ENCODE peak calls at places on chromosomes 12 and 14, in five cellular contexts. One of them, this sample, is unnamed.

GRCh38 chr14:59215353-59215752 is 26.9 kb downstream of the DAAM1 start:
- DNase-seq in HL-60: no peak
- DNase-seq in GM12865: no peak
- DNase-seq in HFFc6: no peak
- DNase-seq in spleen: no peak
- DNase-seq in this sample: no peak

GRCh38 chr12:17352164-17352563 is 737.8 kb downstream of the RERGL start:
- DNase-seq in HL-60: no peak
- DNase-seq in GM12865: no peak
- DNase-seq in HFFc6: no peak
- DNase-seq in spleen: no peak
- DNase-seq in this sample: no peak

GRCh38 chr12:88957358-88957757 is 377.1 kb upstream of the KITLG start:
- DNase-seq in HL-60: no peak
- DNase-seq in GM12865: no peak
- DNase-seq in HFFc6: peak
- DNase-seq in spleen: no peak
- DNase-seq in this sample: no peak

GRCh38 chr14:55556929-55557623 is 22.9 kb upstream of the KTN1 start:
- DNase-seq in HL-60: no peak
- DNase-seq in GM12865: no peak
- DNase-seq in HFFc6: peak
- DNase-seq in spleen: no peak
- DNase-seq in this sample: no peak

GRCh38 chr12:26918321-26919215 is 19.2 kb downstream of the INTS13 start:
- DNase-seq in HL-60: no peak
- DNase-seq in GM12865: no peak
- DNase-seq in HFFc6: peak
- DNase-seq in spleen: no peak
- DNase-seq in this sample: no peak

GRCh38 chr12:16573652-16574077 is 32.3 kb downstream of the LMO3 start:
- DNase-seq in HL-60: peak
- DNase-seq in GM12865: no peak
- DNase-seq in HFFc6: no peak
- DNase-seq in spleen: no peak
- DNase-seq in this sample: no peak

GRCh38 chr12:123237646-123238329 is 4.6 kb downstream of the MTRFR start:
- DNase-seq in HL-60: peak
- DNase-seq in GM12865: peak
- DNase-seq in HFFc6: peak
- DNase-seq in spleen: peak
- DNase-seq in this sample: peak

GRCh38 chr14:51867753-51868152 is 7.3 kb downstream of the GNG2 start:
- DNase-seq in HL-60: no peak
- DNase-seq in GM12865: no peak
- DNase-seq in HFFc6: no peak
- DNase-seq in spleen: no peak
- DNase-seq in this sample: no peak

GRCh38 chr12:6996040-6996441 is 22.2 kb downstream of the LPCAT3 start:
- DNase-seq in HL-60: peak
- DNase-seq in GM12865: no peak
- DNase-seq in HFFc6: peak
- DNase-seq in spleen: no peak
- DNase-seq in this sample: no peak

GRCh38 chr14:58298477-58298879 is at the start of gene ARID4A:
- DNase-seq in HL-60: no peak
- DNase-seq in GM12865: no peak
- DNase-seq in HFFc6: no peak
- DNase-seq in spleen: peak
- DNase-seq in this sample: no peak

GRCh38 chr12:32344047-32344446 is 55.3 kb upstream of the FGD4 start:
- DNase-seq in HL-60: no peak
- DNase-seq in GM12865: no peak
- DNase-seq in HFFc6: no peak
- DNase-seq in spleen: no peak
- DNase-seq in this sample: no peak

GRCh38 chr14:91113829-91114078 is at the start of gene DGLUCY:
- DNase-seq in HL-60: peak
- DNase-seq in GM12865: peak
- DNase-seq in HFFc6: peak
- DNase-seq in spleen: peak
- DNase-seq in this sample: peak

GRCh38 chr12:64004639-64005038 is 160.1 kb downstream of the SRGAP1 start:
- DNase-seq in HL-60: no peak
- DNase-seq in GM12865: no peak
- DNase-seq in HFFc6: peak
- DNase-seq in spleen: no peak
- DNase-seq in this sample: no peak

GRCh38 chr12:31860401-31860800 is 98.8 kb upstream of the RESF1 start:
- DNase-seq in HL-60: no peak
- DNase-seq in GM12865: no peak
- DNase-seq in HFFc6: no peak
- DNase-seq in spleen: no peak
- DNase-seq in this sample: no peak

GRCh38 chr14:52315355-52315718 is 1.2 kb downstream of the PTGER2 start:
- DNase-seq in HL-60: peak
- DNase-seq in GM12865: no peak
- DNase-seq in HFFc6: no peak
- DNase-seq in spleen: no peak
- DNase-seq in this sample: peak

GRCh38 chr12:85603556-85603955 is 232.7 kb downstream of the RASSF9 start:
- DNase-seq in HL-60: no peak
- DNase-seq in GM12865: no peak
- DNase-seq in HFFc6: no peak
- DNase-seq in spleen: no peak
- DNase-seq in this sample: no peak

GRCh38 chr12:47276253-47277070 is 196.7 kb upstream of the AMIGO2 start:
- DNase-seq in HL-60: peak
- DNase-seq in GM12865: peak
- DNase-seq in HFFc6: no peak
- DNase-seq in spleen: peak
- DNase-seq in this sample: peak

GRCh38 chr12:88753074-88753473 is 172.8 kb upstream of the KITLG start:
- DNase-seq in HL-60: no peak
- DNase-seq in GM12865: no peak
- DNase-seq in HFFc6: no peak
- DNase-seq in spleen: no peak
- DNase-seq in this sample: no peak

GRCh38 chr14:64955297-64955696 is 12.8 kb upstream of the GPX2 start:
- DNase-seq in HL-60: no peak
- DNase-seq in GM12865: no peak
- DNase-seq in HFFc6: no peak
- DNase-seq in spleen: no peak
- DNase-seq in this sample: no peak

GRCh38 chr14:54108481-54109471 is 152.2 kb upstream of the BMP4 start:
- DNase-seq in HL-60: no peak
- DNase-seq in GM12865: peak
- DNase-seq in HFFc6: peak
- DNase-seq in spleen: no peak
- DNase-seq in this sample: no peak

GRCh38 chr12:46983959-46984833 is 95.2 kb upstream of the PCED1B start:
- DNase-seq in HL-60: peak
- DNase-seq in GM12865: peak
- DNase-seq in HFFc6: peak
- DNase-seq in spleen: no peak
- DNase-seq in this sample: peak

GRCh38 chr14:36690301-36691020 is 28.8 kb downstream of the PAX9 start:
- DNase-seq in HL-60: no peak
- DNase-seq in GM12865: no peak
- DNase-seq in HFFc6: peak
- DNase-seq in spleen: no peak
- DNase-seq in this sample: no peak

GRCh38 chr14:91872011-91872476 is 4.7 kb upstream of the TC2N start:
- DNase-seq in HL-60: peak
- DNase-seq in GM12865: peak
- DNase-seq in HFFc6: no peak
- DNase-seq in spleen: no peak
- DNase-seq in this sample: peak

GRCh38 chr14:99001241-99001640 is 270.8 kb downstream of the BCL11B start:
- DNase-seq in HL-60: no peak
- DNase-seq in GM12865: no peak
- DNase-seq in HFFc6: no peak
- DNase-seq in spleen: no peak
- DNase-seq in this sample: no peak

GRCh38 chr14:50342211-50343080 is 30.3 kb downstream of the DMAC2L start:
- DNase-seq in HL-60: no peak
- DNase-seq in GM12865: peak
- DNase-seq in HFFc6: peak
- DNase-seq in spleen: peak
- DNase-seq in this sample: peak

GRCh38 chr12:24226745-24227350 is 277.4 kb upstream of the SOX5 start:
- DNase-seq in HL-60: no peak
- DNase-seq in GM12865: no peak
- DNase-seq in HFFc6: no peak
- DNase-seq in spleen: no peak
- DNase-seq in this sample: no peak

GRCh38 chr12:59911516-59911915 is 315.7 kb downstream of the SLC16A7 start:
- DNase-seq in HL-60: no peak
- DNase-seq in GM12865: no peak
- DNase-seq in HFFc6: no peak
- DNase-seq in spleen: no peak
- DNase-seq in this sample: no peak

GRCh38 chr12:71371132-71371531 is 68.5 kb upstream of the LGR5 start:
- DNase-seq in HL-60: no peak
- DNase-seq in GM12865: no peak
- DNase-seq in HFFc6: no peak
- DNase-seq in spleen: no peak
- DNase-seq in this sample: no peak

GRCh38 chr12:2606186-2606910 is 188.4 kb upstream of the FKBP4 start:
- DNase-seq in HL-60: no peak
- DNase-seq in GM12865: no peak
- DNase-seq in HFFc6: no peak
- DNase-seq in spleen: no peak
- DNase-seq in this sample: no peak

GRCh38 chr12:70590549-70591226 is 46.5 kb downstream of the PTPRB start:
- DNase-seq in HL-60: peak
- DNase-seq in GM12865: no peak
- DNase-seq in HFFc6: no peak
- DNase-seq in spleen: no peak
- DNase-seq in this sample: no peak

GRCh38 chr12:92506460-92506859 is 196.3 kb upstream of the PLEKHG7 start:
- DNase-seq in HL-60: no peak
- DNase-seq in GM12865: no peak
- DNase-seq in HFFc6: no peak
- DNase-seq in spleen: no peak
- DNase-seq in this sample: no peak
- TF ChIP-seq CTCF in HL-60: no peak
- TF ChIP-seq CTCF in GM12865: no peak
- TF ChIP-seq CTCF in HFFc6: no peak
- TF ChIP-seq CTCF in spleen: no peak
- TF ChIP-seq CTCF in this sample: no peak

DNA sequence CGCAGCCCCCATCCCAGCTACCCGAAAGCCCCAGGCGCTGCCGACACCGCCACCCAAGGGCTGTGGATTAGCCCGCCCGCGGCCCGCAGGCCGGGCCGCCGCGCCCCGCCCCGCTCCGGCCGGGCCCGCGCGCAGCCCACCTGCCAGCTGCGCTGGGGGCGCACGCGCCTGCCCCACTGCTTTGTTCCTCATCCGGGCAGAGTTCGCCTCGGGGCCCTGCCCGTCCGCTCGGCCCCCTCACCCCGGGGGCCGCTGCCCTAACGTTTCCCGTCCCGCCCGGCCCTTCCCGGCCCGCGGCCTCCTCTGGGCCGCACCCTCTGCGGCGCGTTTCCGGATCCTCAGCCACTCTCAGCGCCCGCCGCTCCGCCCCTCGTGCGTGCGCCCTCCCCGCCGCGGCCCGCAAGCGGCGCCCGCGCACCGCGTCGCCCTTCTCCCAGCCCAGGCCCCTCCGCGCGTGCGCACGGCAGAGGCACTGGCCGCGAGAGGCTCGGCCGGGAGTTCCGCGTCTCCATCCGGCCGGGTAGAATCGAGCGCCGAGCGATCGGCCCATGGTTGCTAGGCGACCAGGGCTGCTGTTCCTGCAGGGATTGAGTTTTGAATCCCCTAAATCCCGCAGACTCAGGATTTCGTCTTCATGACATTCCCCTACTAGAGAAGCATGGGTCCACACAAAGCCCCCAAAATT is at the start of gene PRDM4:
- DNase-seq in HL-60: peak
- DNase-seq in GM12865: peak
- DNase-seq in HFFc6: peak
- DNase-seq in spleen: peak
- DNase-seq in this sample: peak
- TF ChIP-seq CTCF in HL-60: peak
- TF ChIP-seq CTCF in GM12865: peak
- TF ChIP-seq CTCF in HFFc6: peak
- TF ChIP-seq CTCF in spleen: peak
- TF ChIP-seq CTCF in this sample: peak

GRCh38 chr12:109346920-109347319 is 780 bp upstream of the MYO1H start:
- DNase-seq in HL-60: no peak
- DNase-seq in GM12865: peak
- DNase-seq in HFFc6: no peak
- DNase-seq in spleen: no peak
- DNase-seq in this sample: no peak

GRCh38 chr12:109347579-109347978 is at the start of gene MYO1H:
- DNase-seq in HL-60: no peak
- DNase-seq in GM12865: no peak
- DNase-seq in HFFc6: no peak
- DNase-seq in spleen: no peak
- DNase-seq in this sample: no peak

DNA sequence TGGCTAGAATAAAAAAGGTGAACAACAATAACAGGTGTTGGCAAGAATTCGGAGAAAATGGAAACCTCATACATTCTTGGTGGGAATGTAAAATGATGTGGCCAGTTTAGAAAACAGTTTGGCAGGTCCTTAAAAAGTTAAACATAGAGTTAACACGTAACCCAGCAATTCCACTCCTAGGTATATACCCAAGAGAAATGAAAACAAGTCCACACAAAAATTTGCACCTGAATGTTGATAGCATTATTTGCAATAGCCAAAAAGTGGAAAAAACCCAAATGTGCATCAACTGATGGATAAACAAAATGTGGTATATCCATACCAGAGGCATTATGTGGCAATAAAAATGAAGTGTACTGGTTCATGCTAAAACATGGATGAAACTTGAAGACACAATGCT is 2.3 kb upstream of the MYO1H start:
- DNase-seq in HL-60: no peak
- DNase-seq in GM12865: no peak
- DNase-seq in HFFc6: no peak
- DNase-seq in spleen: no peak
- DNase-seq in this sample: no peak
- TF ChIP-seq CTCF in HL-60: no peak
- TF ChIP-seq CTCF in GM12865: no peak
- TF ChIP-seq CTCF in HFFc6: no peak
- TF ChIP-seq CTCF in spleen: no peak
- TF ChIP-seq CTCF in this sample: no peak

DNA sequence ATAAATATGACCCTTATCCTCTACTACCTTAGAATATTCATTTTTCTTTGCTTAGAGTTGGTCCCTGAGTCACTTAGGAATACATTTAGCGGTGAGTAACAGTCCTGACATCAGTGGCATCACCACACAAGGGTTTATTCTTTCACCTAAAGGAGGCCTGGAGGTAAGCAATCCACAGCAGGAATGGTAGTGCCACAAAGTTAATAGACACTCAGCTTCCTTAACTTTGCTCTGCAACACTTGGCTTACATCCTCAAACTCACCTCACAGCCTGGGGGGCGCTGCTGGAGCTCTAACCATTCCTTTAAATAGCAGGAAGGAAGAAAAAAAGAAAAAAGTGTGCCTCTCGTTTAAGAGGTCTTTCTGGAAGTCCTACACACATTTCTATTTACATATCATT is 29.1 kb downstream of the BBOF1 start:
- DNase-seq in HL-60: no peak
- DNase-seq in GM12865: no peak
- DNase-seq in HFFc6: peak
- DNase-seq in spleen: no peak
- DNase-seq in this sample: no peak
- TF ChIP-seq CTCF in HL-60: no peak
- TF ChIP-seq CTCF in GM12865: no peak
- TF ChIP-seq CTCF in HFFc6: no peak
- TF ChIP-seq CTCF in spleen: no peak
- TF ChIP-seq CTCF in this sample: no peak

This sample was measured in GM20000.